ENCODE peak calls at places on chromosomes 16 and 17, in five cellular contexts. E is H54; U is effector CD4-positive, alpha-beta T cell; B is GM23338; H is skeletal muscle cell. P is an unnamed sample.

GRCh38 chr16:19933740-19934139 is 49.1 kb upstream of the GPRC5B start:
- DNase-seq in E (no peak), B (peak), U (no peak), H (no peak), P (no peak)

GRCh38 chr17:17446666-17447155 is 30.1 kb upstream of the MED9 start:
- DNase-seq in B (no peak), H (no peak), E (no peak), U (no peak), P (no peak)

GRCh38 chr17:17648762-17649161 is 32.5 kb upstream of the RAI1 start:
- DNase-seq in H (no peak), B (no peak), E (no peak), U (no peak), P (no peak)

GRCh38 chr16:81652798-81653505 is 126.1 kb upstream of the PLCG2 start:
- DNase-seq in U (no peak), E (no peak), B (peak), H (no peak), P (no peak)

GRCh38 chr16:78869492-78869891 is 731.0 kb downstream of the MAF start:
- DNase-seq in B (no peak), H (no peak), U (no peak), E (no peak), P (no peak)

GRCh38 chr17:2138318-2138717 is 83.4 kb downstream of the HIC1 start:
- DNase-seq in B (no peak), E (no peak), U (no peak), H (no peak), P (no peak)

GRCh38 chr17:3621146-3621720 is 12.0 kb upstream of the TRPV1 start:
- DNase-seq in E (no peak), U (no peak), B (no peak), H (no peak), P (no peak)

GRCh38 chr16:89138843-89139520 is 32.6 kb upstream of the CDH15 start:
- DNase-seq in H (no peak), E (no peak), U (no peak), B (no peak), P (no peak)

GRCh38 chr17:49717371-49717841 is 9.6 kb upstream of the SLC35B1 start:
- DNase-seq in E (no peak), B (no peak), U (no peak), H (no peak), P (no peak)

GRCh38 chr17:1673041-1673790 is 11.5 kb downstream of the PRPF8 start:
- DNase-seq in H (no peak), B (no peak), U (peak), E (no peak), P (no peak)

GRCh38 chr17:34741967-34742366 is 162.6 kb downstream of the TMEM132E start:
- DNase-seq in B (no peak), H (no peak), E (no peak), U (no peak), P (no peak)

GRCh38 chr16:23506606-23506994 is 3.7 kb downstream of the GGA2 start:
- DNase-seq in E (no peak), H (no peak), U (no peak), B (no peak), P (no peak)

GRCh38 chr17:29583324-29584248 is 5.9 kb downstream of the GIT1 start:
- DNase-seq in B (no peak), E (no peak), H (no peak), U (no peak), P (no peak)

GRCh38 chr16:6125483-6126259 is 1028.1 kb upstream of the EEF2KMT start:
- DNase-seq in E (no peak), H (no peak), U (no peak), B (no peak), P (no peak)

GRCh38 chr17:7850970-7851437 is 3.9 kb upstream of the TMEM88 start:
- DNase-seq in U (no peak), H (no peak), E (no peak), B (no peak), P (no peak)

GRCh38 chr17:32142857-32143524 is 689 bp downstream of the RHOT1 start:
- DNase-seq in H (no peak), E (no peak), B (peak), U (no peak), P (peak)

GRCh38 chr16:23013484-23013883 is 135.8 kb downstream of the USP31 start:
- DNase-seq in U (no peak), E (no peak), B (peak), H (no peak), P (no peak)

GRCh38 chr16:27718767-27719445 is 169.0 kb downstream of the KATNIP start:
- DNase-seq in B (no peak), E (no peak), H (no peak), U (no peak), P (no peak)

GRCh38 chr16:85577899-85578598 is 35.1 kb upstream of the GSE1 start:
- DNase-seq in E (no peak), H (no peak), U (no peak), B (no peak), P (no peak)

GRCh38 chr16:4654387-4654901 is 29.8 kb downstream of the MGRN1 start:
- DNase-seq in B (no peak), H (no peak), U (no peak), E (no peak), P (no peak)

GRCh38 chr17:74441537-74441936 is 9.6 kb downstream of the GPRC5C start:
- DNase-seq in B (no peak), U (no peak), E (no peak), H (no peak), P (no peak)

GRCh38 chr17:44916059-44916780 is 920 bp upstream of the GFAP start:
- DNase-seq in E (no peak), U (no peak), B (no peak), H (no peak), P (no peak)

GRCh38 chr16:75733305-75734141 is 7.2 kb upstream of the CPHXL start:
- DNase-seq in U (no peak), E (no peak), H (peak), B (no peak), P (no peak)

GRCh38 chr16:78709137-78709871 is 609.9 kb downstream of the WWOX start:
- DNase-seq in H (no peak), B (peak), U (no peak), E (no peak), P (no peak)

GRCh38 chr17:39927928-39928867 is 666 bp downstream of the LRRC3C start:
- DNase-seq in U (no peak), H (no peak), B (peak), E (no peak), P (no peak)

GRCh38 chr16:4307215-4308037 is 8.4 kb upstream of the GLIS2 start:
- DNase-seq in B (peak), E (peak), H (peak), U (peak), P (peak)

GRCh38 chr17:67434061-67434525 is 57.0 kb downstream of the PITPNC1 start:
- DNase-seq in B (no peak), E (no peak), U (peak), H (no peak), P (peak)